ENCODE peak calls at places on chromosomes 5 and 9, in ten cellular contexts. One of them, this sample, is unnamed.

GRCh38 chr5:139514486-139514856 is 31.9 kb upstream of the STING1 start:
- DNase-seq in sigmoid colon: no peak
- DNase-seq in GM13976: no peak
- DNase-seq in CD8-positive, alpha-beta T cell: no peak
- DNase-seq in HFFc6: no peak
- DNase-seq in upper lobe of right lung: no peak
- DNase-seq in psoas muscle: no peak
- DNase-seq in AG04449: no peak
- DNase-seq in brain microvascular endothelial cell: no peak
- DNase-seq in endothelial cell: no peak
- DNase-seq in this sample: no peak

GRCh38 chr5:80706835-80707447 is 52.2 kb upstream of the DHFR start:
- DNase-seq in AG04449: no peak
- DNase-seq in endothelial cell: no peak
- DNase-seq in CD8-positive, alpha-beta T cell: no peak
- DNase-seq in GM13976: no peak
- DNase-seq in HFFc6: no peak
- DNase-seq in sigmoid colon: no peak
- DNase-seq in brain microvascular endothelial cell: no peak
- DNase-seq in upper lobe of right lung: no peak
- DNase-seq in psoas muscle: no peak
- DNase-seq in this sample: no peak

GRCh38 chr9:96441798-96442445 is 8.0 kb upstream of the HABP4 start:
- DNase-seq in brain microvascular endothelial cell: no peak
- DNase-seq in sigmoid colon: no peak
- DNase-seq in CD8-positive, alpha-beta T cell: no peak
- DNase-seq in endothelial cell: peak
- DNase-seq in psoas muscle: no peak
- DNase-seq in upper lobe of right lung: no peak
- DNase-seq in GM13976: peak
- DNase-seq in HFFc6: peak
- DNase-seq in AG04449: no peak
- DNase-seq in this sample: peak

GRCh38 chr5:111606194-111606593 is 93.9 kb upstream of the STARD4 start:
- DNase-seq in psoas muscle: no peak
- DNase-seq in CD8-positive, alpha-beta T cell: no peak
- DNase-seq in brain microvascular endothelial cell: no peak
- DNase-seq in endothelial cell: no peak
- DNase-seq in HFFc6: no peak
- DNase-seq in upper lobe of right lung: no peak
- DNase-seq in sigmoid colon: no peak
- DNase-seq in GM13976: no peak
- DNase-seq in AG04449: no peak
- DNase-seq in this sample: no peak

GRCh38 chr5:35316611-35317307 is 86.5 kb upstream of the PRLR start:
- DNase-seq in brain microvascular endothelial cell: no peak
- DNase-seq in GM13976: no peak
- DNase-seq in endothelial cell: no peak
- DNase-seq in AG04449: no peak
- DNase-seq in HFFc6: no peak
- DNase-seq in psoas muscle: no peak
- DNase-seq in sigmoid colon: no peak
- DNase-seq in upper lobe of right lung: no peak
- DNase-seq in CD8-positive, alpha-beta T cell: no peak
- DNase-seq in this sample: no peak

GRCh38 chr9:35136866-35137265 is 21.2 kb upstream of the ATOSB start:
- DNase-seq in CD8-positive, alpha-beta T cell: no peak
- DNase-seq in GM13976: no peak
- DNase-seq in sigmoid colon: no peak
- DNase-seq in upper lobe of right lung: no peak
- DNase-seq in AG04449: no peak
- DNase-seq in psoas muscle: no peak
- DNase-seq in endothelial cell: no peak
- DNase-seq in brain microvascular endothelial cell: no peak
- DNase-seq in HFFc6: no peak
- DNase-seq in this sample: no peak

GRCh38 chr9:73199886-73200285 is 48.2 kb downstream of the ANXA1 start:
- DNase-seq in GM13976: no peak
- DNase-seq in HFFc6: no peak
- DNase-seq in brain microvascular endothelial cell: no peak
- DNase-seq in AG04449: no peak
- DNase-seq in upper lobe of right lung: no peak
- DNase-seq in CD8-positive, alpha-beta T cell: no peak
- DNase-seq in sigmoid colon: no peak
- DNase-seq in psoas muscle: no peak
- DNase-seq in endothelial cell: no peak
- DNase-seq in this sample: no peak

GRCh38 chr5:14741131-14741530 is 76.6 kb downstream of the OTULIN start:
- DNase-seq in CD8-positive, alpha-beta T cell: no peak
- DNase-seq in sigmoid colon: no peak
- DNase-seq in endothelial cell: no peak
- DNase-seq in GM13976: no peak
- DNase-seq in HFFc6: no peak
- DNase-seq in AG04449: no peak
- DNase-seq in brain microvascular endothelial cell: no peak
- DNase-seq in psoas muscle: no peak
- DNase-seq in upper lobe of right lung: no peak
- DNase-seq in this sample: no peak

GRCh38 chr9:109918359-109919163 is 138.6 kb downstream of the PALM2AKAP2 start:
- DNase-seq in endothelial cell: no peak
- DNase-seq in CD8-positive, alpha-beta T cell: no peak
- DNase-seq in sigmoid colon: no peak
- DNase-seq in upper lobe of right lung: no peak
- DNase-seq in HFFc6: no peak
- DNase-seq in brain microvascular endothelial cell: no peak
- DNase-seq in AG04449: no peak
- DNase-seq in psoas muscle: no peak
- DNase-seq in GM13976: no peak
- DNase-seq in this sample: peak

GRCh38 chr5:87120518-87121314 is 147.0 kb upstream of the RASA1 start:
- DNase-seq in brain microvascular endothelial cell: peak
- DNase-seq in psoas muscle: no peak
- DNase-seq in AG04449: peak
- DNase-seq in GM13976: peak
- DNase-seq in HFFc6: peak
- DNase-seq in endothelial cell: no peak
- DNase-seq in CD8-positive, alpha-beta T cell: peak
- DNase-seq in upper lobe of right lung: no peak
- DNase-seq in sigmoid colon: no peak
- DNase-seq in this sample: peak

GRCh38 chr9:102867488-102867887 is 127.6 kb upstream of the CYLC2 start:
- DNase-seq in HFFc6: no peak
- DNase-seq in psoas muscle: no peak
- DNase-seq in AG04449: no peak
- DNase-seq in CD8-positive, alpha-beta T cell: no peak
- DNase-seq in endothelial cell: no peak
- DNase-seq in GM13976: no peak
- DNase-seq in upper lobe of right lung: no peak
- DNase-seq in brain microvascular endothelial cell: peak
- DNase-seq in sigmoid colon: no peak
- DNase-seq in this sample: no peak

GRCh38 chr5:17428176-17428800 is 69.7 kb upstream of the TAF11L2 start:
- DNase-seq in psoas muscle: no peak
- DNase-seq in AG04449: no peak
- DNase-seq in sigmoid colon: no peak
- DNase-seq in HFFc6: no peak
- DNase-seq in CD8-positive, alpha-beta T cell: no peak
- DNase-seq in GM13976: no peak
- DNase-seq in brain microvascular endothelial cell: no peak
- DNase-seq in endothelial cell: no peak
- DNase-seq in upper lobe of right lung: no peak
- DNase-seq in this sample: no peak

GRCh38 chr5:16521561-16522090 is 56.0 kb upstream of the ZNF622 start:
- DNase-seq in upper lobe of right lung: no peak
- DNase-seq in sigmoid colon: no peak
- DNase-seq in HFFc6: no peak
- DNase-seq in brain microvascular endothelial cell: no peak
- DNase-seq in GM13976: no peak
- DNase-seq in psoas muscle: no peak
- DNase-seq in AG04449: no peak
- DNase-seq in endothelial cell: no peak
- DNase-seq in CD8-positive, alpha-beta T cell: no peak
- DNase-seq in this sample: no peak

GRCh38 chr5:112849912-112850311 is 11.2 kb upstream of the SRP19 start:
- DNase-seq in endothelial cell: no peak
- DNase-seq in brain microvascular endothelial cell: no peak
- DNase-seq in AG04449: no peak
- DNase-seq in CD8-positive, alpha-beta T cell: no peak
- DNase-seq in HFFc6: no peak
- DNase-seq in GM13976: no peak
- DNase-seq in upper lobe of right lung: no peak
- DNase-seq in psoas muscle: no peak
- DNase-seq in sigmoid colon: no peak
- DNase-seq in this sample: no peak

GRCh38 chr5:112847306-112847705 is 13.8 kb upstream of the SRP19 start:
- DNase-seq in sigmoid colon: no peak
- DNase-seq in HFFc6: no peak
- DNase-seq in endothelial cell: no peak
- DNase-seq in GM13976: no peak
- DNase-seq in brain microvascular endothelial cell: no peak
- DNase-seq in AG04449: no peak
- DNase-seq in psoas muscle: no peak
- DNase-seq in CD8-positive, alpha-beta T cell: no peak
- DNase-seq in upper lobe of right lung: no peak
- DNase-seq in this sample: no peak

GRCh38 chr5:112844489-112844888 is 16.6 kb upstream of the SRP19 start:
- DNase-seq in endothelial cell: no peak
- DNase-seq in AG04449: no peak
- DNase-seq in brain microvascular endothelial cell: no peak
- DNase-seq in HFFc6: no peak
- DNase-seq in sigmoid colon: no peak
- DNase-seq in GM13976: no peak
- DNase-seq in psoas muscle: no peak
- DNase-seq in upper lobe of right lung: no peak
- DNase-seq in CD8-positive, alpha-beta T cell: no peak
- DNase-seq in this sample: no peak

GRCh38 chr5:112848116-112848811 is 12.8 kb upstream of the SRP19 start:
- DNase-seq in AG04449: peak
- DNase-seq in sigmoid colon: no peak
- DNase-seq in CD8-positive, alpha-beta T cell: no peak
- DNase-seq in psoas muscle: no peak
- DNase-seq in upper lobe of right lung: no peak
- DNase-seq in HFFc6: peak
- DNase-seq in endothelial cell: no peak
- DNase-seq in GM13976: peak
- DNase-seq in brain microvascular endothelial cell: peak
- DNase-seq in this sample: peak

DNA sequence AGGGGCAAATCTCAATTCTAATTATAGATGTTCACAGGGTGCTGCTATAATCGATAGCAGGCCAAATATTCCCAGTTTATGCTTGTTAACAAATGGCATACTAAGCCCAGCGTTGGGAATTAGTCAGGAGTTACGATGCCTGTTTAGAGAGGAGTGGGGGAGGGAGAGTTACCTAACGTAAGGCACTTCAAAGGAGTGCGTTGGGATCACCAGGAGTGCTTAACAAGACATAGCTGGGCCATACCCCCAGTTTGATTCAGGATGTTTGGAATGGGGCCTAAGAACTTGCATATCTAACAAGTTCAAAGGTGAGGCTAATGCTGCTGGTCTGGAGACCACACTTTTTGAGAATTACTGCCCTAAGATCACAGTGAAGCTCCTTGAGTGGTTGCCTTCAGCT is 14.5 kb upstream of the SRP19 start:
- DNase-seq in GM13976: no peak
- DNase-seq in HFFc6: no peak
- DNase-seq in endothelial cell: no peak
- DNase-seq in psoas muscle: no peak
- DNase-seq in brain microvascular endothelial cell: no peak
- DNase-seq in upper lobe of right lung: no peak
- DNase-seq in sigmoid colon: no peak
- DNase-seq in AG04449: no peak
- DNase-seq in CD8-positive, alpha-beta T cell: no peak
- DNase-seq in this sample: no peak
- TF ChIP-seq CTCF in GM13976: no peak
- TF ChIP-seq CTCF in HFFc6: no peak
- TF ChIP-seq CTCF in endothelial cell: no peak
- TF ChIP-seq CTCF in psoas muscle: no peak
- TF ChIP-seq CTCF in brain microvascular endothelial cell: no peak
- TF ChIP-seq CTCF in upper lobe of right lung: no peak
- TF ChIP-seq CTCF in sigmoid colon: no peak
- TF ChIP-seq CTCF in AG04449: no peak
- TF ChIP-seq CTCF in CD8-positive, alpha-beta T cell: no peak
- TF ChIP-seq CTCF in this sample: no peak

GRCh38 chr9:274101-274500 is 59.4 kb downstream of the DOCK8 start:
- DNase-seq in sigmoid colon: no peak
- DNase-seq in AG04449: no peak
- DNase-seq in endothelial cell: no peak
- DNase-seq in brain microvascular endothelial cell: no peak
- DNase-seq in GM13976: no peak
- DNase-seq in HFFc6: no peak
- DNase-seq in upper lobe of right lung: no peak
- DNase-seq in psoas muscle: no peak
- DNase-seq in CD8-positive, alpha-beta T cell: no peak
- DNase-seq in this sample: no peak
- TF ChIP-seq CTCF in sigmoid colon: no peak
- TF ChIP-seq CTCF in AG04449: no peak
- TF ChIP-seq CTCF in endothelial cell: no peak
- TF ChIP-seq CTCF in brain microvascular endothelial cell: no peak
- TF ChIP-seq CTCF in GM13976: no peak
- TF ChIP-seq CTCF in HFFc6: no peak
- TF ChIP-seq CTCF in upper lobe of right lung: no peak
- TF ChIP-seq CTCF in psoas muscle: no peak
- TF ChIP-seq CTCF in CD8-positive, alpha-beta T cell: no peak
- TF ChIP-seq CTCF in this sample: no peak

DNA sequence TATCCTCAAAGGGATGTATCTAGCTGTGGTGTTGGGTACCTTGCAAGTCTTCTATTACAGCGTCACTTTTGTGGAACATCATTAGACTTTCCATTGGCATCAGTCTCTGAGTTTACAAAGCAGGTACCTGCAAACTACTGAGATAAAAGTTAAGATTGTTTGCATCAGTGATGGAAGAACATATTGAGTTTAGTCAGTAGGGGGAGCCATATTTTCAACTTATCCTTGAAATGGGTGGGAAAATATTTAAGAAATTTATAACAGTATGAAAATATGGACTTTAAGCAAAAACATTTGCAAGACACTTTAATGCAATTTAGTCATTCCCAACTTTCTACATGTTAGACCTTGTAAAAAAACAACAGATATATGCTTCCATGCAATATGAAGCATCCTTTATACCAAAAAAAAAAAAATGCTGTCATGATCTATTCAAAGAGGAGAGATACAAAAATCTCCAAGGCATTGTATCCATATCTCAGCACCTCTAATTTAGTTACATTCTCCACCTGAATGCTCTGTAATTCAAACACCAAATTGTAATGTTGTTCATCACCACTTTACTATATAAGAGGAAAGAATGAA is 98.6 kb upstream of the ADAMTS19 start:
- DNase-seq in psoas muscle: no peak
- DNase-seq in GM13976: peak
- DNase-seq in CD8-positive, alpha-beta T cell: no peak
- DNase-seq in HFFc6: no peak
- DNase-seq in sigmoid colon: no peak
- DNase-seq in AG04449: no peak
- DNase-seq in endothelial cell: no peak
- DNase-seq in upper lobe of right lung: no peak
- DNase-seq in brain microvascular endothelial cell: no peak
- DNase-seq in this sample: peak
- TF ChIP-seq CTCF in psoas muscle: no peak
- TF ChIP-seq CTCF in GM13976: no peak
- TF ChIP-seq CTCF in CD8-positive, alpha-beta T cell: no peak
- TF ChIP-seq CTCF in HFFc6: peak
- TF ChIP-seq CTCF in sigmoid colon: no peak
- TF ChIP-seq CTCF in AG04449: peak
- TF ChIP-seq CTCF in endothelial cell: peak
- TF ChIP-seq CTCF in upper lobe of right lung: peak
- TF ChIP-seq CTCF in brain microvascular endothelial cell: peak
- TF ChIP-seq CTCF in this sample: peak

GRCh38 chr5:23139338-23140171 is 286.4 kb upstream of the CDH12 start:
- DNase-seq in psoas muscle: no peak
- DNase-seq in brain microvascular endothelial cell: no peak
- DNase-seq in sigmoid colon: no peak
- DNase-seq in CD8-positive, alpha-beta T cell: no peak
- DNase-seq in HFFc6: no peak
- DNase-seq in AG04449: no peak
- DNase-seq in upper lobe of right lung: no peak
- DNase-seq in GM13976: peak
- DNase-seq in endothelial cell: no peak
- DNase-seq in this sample: no peak
- TF ChIP-seq CTCF in psoas muscle: no peak
- TF ChIP-seq CTCF in brain microvascular endothelial cell: peak
- TF ChIP-seq CTCF in sigmoid colon: no peak
- TF ChIP-seq CTCF in CD8-positive, alpha-beta T cell: no peak
- TF ChIP-seq CTCF in HFFc6: peak
- TF ChIP-seq CTCF in AG04449: no peak
- TF ChIP-seq CTCF in upper lobe of right lung: peak
- TF ChIP-seq CTCF in GM13976: peak
- TF ChIP-seq CTCF in endothelial cell: peak
- TF ChIP-seq CTCF in this sample: peak

This sample was measured in GM10248.